ENCODE peak calls at places on chromosomes 3 and 15, in four cellular contexts. Y is HCT116, G is GM23248, M is MM.1S. L is an unnamed sample. For H3K9me2, the result is how much of the 10 kb centered on the place peaks cover.

GRCh38 chr3:15498461-15499214 is 22.9 kb downstream of the COLQ start:
- DNase-seq in M (no peak), Y (no peak), G (peak), L (peak)

GRCh38 chr15:68055224-68055705 is 1.1 kb downstream of the PIAS1 start:
- DNase-seq in Y (no peak), M (peak), G (peak), L (peak)

GRCh38 chr3:23663661-23664186 is 142.0 kb upstream of the UBE2E1 start:
- DNase-seq in G (peak), M (no peak), Y (no peak), L (no peak)

GRCh38 chr15:78208887-78209645 is 25.3 kb downstream of the ACSBG1 start:
- DNase-seq in Y (no peak), G (peak), M (no peak), L (no peak)

GRCh38 chr3:189186093-189186492 is 14.3 kb downstream of the TPRG1 start:
- DNase-seq in G (peak), M (no peak), Y (no peak), L (no peak)

GRCh38 chr3:127172670-127173515 is 20.0 kb upstream of the PRR23E start:
- DNase-seq in M (no peak), Y (no peak), G (peak), L (no peak)

GRCh38 chr15:52481915-52482314 is 46.8 kb downstream of the MYO5A start:
- DNase-seq in Y (peak), G (peak), M (peak), L (peak)

GRCh38 chr3:24818055-24818454 is 323.4 kb upstream of the THRB start:
- DNase-seq in G (no peak), M (no peak), Y (no peak), L (no peak)

GRCh38 chr3:192155194-192155593 is 572.1 kb downstream of the FGF12 start:
- DNase-seq in G (no peak), M (no peak), Y (no peak), L (no peak)

GRCh38 chr15:29449136-29449535 is 179.5 kb upstream of the NSMCE3 start:
- DNase-seq in Y (no peak), G (peak), M (peak), L (no peak)

GRCh38 chr15:92666780-92667179 is 11.2 kb upstream of the FAM174B start:
- DNase-seq in G (no peak), Y (no peak), M (no peak), L (no peak)
- H3K9ac ChIP-seq in G (no peak), Y (no peak), M (no peak), L (no peak)

DNA sequence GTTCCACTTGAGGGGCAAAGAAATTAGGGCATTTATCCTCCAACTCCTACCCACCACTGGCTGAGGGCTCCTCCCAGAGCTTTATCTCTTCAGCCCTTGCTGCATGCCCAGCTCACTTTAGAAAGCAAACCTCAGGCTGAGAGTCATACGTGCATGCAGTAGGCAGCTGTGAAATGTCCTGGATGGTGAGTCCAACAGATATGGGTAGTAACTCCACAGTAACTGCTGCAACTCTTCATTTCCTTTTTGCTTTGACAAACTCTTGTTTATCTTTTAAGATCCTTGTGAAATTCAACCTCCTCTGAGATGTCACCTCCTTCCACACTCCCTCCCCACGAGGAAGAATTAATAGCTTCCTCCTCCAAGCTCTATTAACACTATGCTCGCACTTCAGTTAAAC is 35.9 kb upstream of the CTNNB1 start:
- DNase-seq in Y (no peak), G (no peak), M (no peak), L (no peak)
- H3K9me2 ChIP-seq in Y (under half), G (under half), M (under half), L (under half)

DNA sequence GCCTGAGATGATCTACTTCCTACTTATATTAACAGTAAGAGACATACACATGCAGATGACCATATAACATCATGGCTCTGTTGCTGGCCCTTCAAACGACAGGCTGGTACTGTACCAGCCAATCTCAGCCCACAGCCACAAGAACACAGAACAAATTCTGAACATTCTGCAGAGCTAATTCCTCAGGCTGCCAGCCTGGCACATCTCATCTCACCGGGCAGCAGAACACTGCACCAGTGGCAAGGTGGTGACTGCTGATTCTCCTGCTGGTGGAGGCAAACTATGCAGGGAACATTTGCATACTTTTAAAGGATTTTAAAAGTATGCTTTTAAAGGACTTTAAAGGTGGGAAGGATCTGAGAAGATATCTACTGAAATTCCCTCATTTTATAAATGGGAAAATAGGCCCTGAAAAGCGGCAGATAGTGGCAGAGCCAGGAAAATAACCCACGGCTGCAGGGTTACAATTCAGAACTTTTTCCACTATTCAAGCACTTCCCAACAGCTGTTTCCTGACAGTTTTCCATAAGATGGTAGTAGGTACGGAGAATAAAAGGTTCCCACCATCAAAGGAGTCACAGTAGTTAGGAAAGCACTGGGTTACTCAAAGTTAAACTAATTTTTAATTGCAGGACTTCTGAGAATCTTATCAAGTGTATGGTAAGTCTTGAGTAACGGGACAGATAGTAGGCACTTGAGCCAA is 37.3 kb downstream of the SUMF1 start:
- DNase-seq in Y (no peak), M (no peak), G (no peak), L (no peak)
- H2AFZ ChIP-seq in Y (no peak), M (no peak), G (no peak), L (no peak)

GRCh38 chr3:185744997-185745843 is 79.6 kb downstream of the IGF2BP2 start:
- DNase-seq in M (no peak), Y (no peak), G (peak), L (no peak)
- H3K9ac ChIP-seq in M (no peak), Y (no peak), G (peak), L (no peak)

GRCh38 chr3:41162541-41162940 is 36.8 kb upstream of the CTNNB1 start:
- DNase-seq in Y (no peak), G (no peak), M (no peak), L (no peak)
- H3K9me2 ChIP-seq in Y (under half), G (under half), M (under half), L (under half)

GRCh38 chr3:195071011-195071728 is 199.8 kb downstream of the XXYLT1 start:
- DNase-seq in Y (no peak), M (no peak), G (no peak), L (no peak)
- H2AFZ ChIP-seq in Y (no peak), M (no peak), G (no peak), L (no peak)

GRCh38 chr3:71994203-71994602 is 209.3 kb upstream of the PROK2 start:
- DNase-seq in M (no peak), G (no peak), Y (no peak), L (no peak)

GRCh38 chr3:72001758-72002157 is 216.8 kb upstream of the PROK2 start:
- DNase-seq in G (no peak), M (no peak), Y (no peak), L (no peak)

GRCh38 chr3:72003936-72004335 is 219.0 kb upstream of the PROK2 start:
- DNase-seq in G (no peak), M (no peak), Y (no peak), L (no peak)

GRCh38 chr3:71997066-71997653 is 212.2 kb upstream of the PROK2 start:
- DNase-seq in Y (no peak), G (peak), M (no peak), L (no peak)

GRCh38 chr3:71998995-71999673 is 214.2 kb upstream of the PROK2 start:
- DNase-seq in Y (no peak), G (peak), M (no peak), L (no peak)
- H3K9ac ChIP-seq in Y (no peak), G (peak), M (no peak), L (no peak)

GRCh38 chr3:41162981-41163380 is 36.3 kb upstream of the CTNNB1 start:
- DNase-seq in Y (no peak), G (no peak), M (no peak), L (no peak)
- H3K9me2 ChIP-seq in Y (under half), G (under half), M (under half), L (under half)